ENCODE peak calls at places on chromosomes 1 and 21, in four cellular contexts. W is IMR-90, G is endothelial cell of umbilical vein, J is body of pancreas. H is an unnamed sample.

GRCh38 chr1:9235123-9235513 is 544 bp downstream of the H6PD start:
- DNase-seq in G (peak), J (no peak), W (peak), H (no peak)

GRCh38 chr1:109112652-109113285 is 1.1 kb upstream of the ELAPOR1 start:
- DNase-seq in W (peak), J (peak), G (peak), H (peak)

GRCh38 chr1:21937372-21938121 is 437 bp upstream of the HSPG2 start:
- DNase-seq in W (peak), G (peak), J (peak), H (peak)

GRCh38 chr1:61056674-61057439 is 25.5 kb upstream of the NFIA start:
- DNase-seq in W (peak), J (peak), G (peak), H (peak)

GRCh38 chr21:42572906-42573495 is 59.3 kb downstream of the SLC37A1 start:
- DNase-seq in G (no peak), J (no peak), W (no peak), H (no peak)

GRCh38 chr1:232943679-232944252 is 6.6 kb upstream of the NTPCR start:
- DNase-seq in W (no peak), J (no peak), G (no peak), H (no peak)

GRCh38 chr21:32710069-32710784 is 17.6 kb downstream of the SYNJ1 start:
- DNase-seq in G (no peak), W (no peak), J (no peak), H (no peak)

GRCh38 chr1:58925247-58925646 is 141.4 kb upstream of the JUN start:
- DNase-seq in W (no peak), G (no peak), J (no peak), H (no peak)

GRCh38 chr1:236035681-236036101 is 29.2 kb downstream of the NID1 start:
- DNase-seq in W (peak), G (no peak), J (no peak), H (peak)

GRCh38 chr21:41953831-41954653 is at the start of gene C2CD2:
- DNase-seq in J (peak), W (peak), G (peak), H (no peak)

GRCh38 chr1:64923294-64923718 is 43.0 kb downstream of the JAK1 start:
- DNase-seq in G (no peak), J (no peak), W (no peak), H (no peak)

GRCh38 chr21:44853601-44854390 is 19.7 kb downstream of the PTTG1IP start:
- DNase-seq in G (no peak), J (no peak), W (no peak), H (no peak)

GRCh38 chr1:177794316-177794991 is 175.4 kb downstream of the SEC16B start:
- DNase-seq in J (no peak), W (no peak), G (no peak), H (no peak)

GRCh38 chr1:65176071-65176470 is 28.1 kb downstream of the AK4 start:
- DNase-seq in G (no peak), W (no peak), J (no peak), H (no peak)

GRCh38 chr1:224057461-224058199 is 56.3 kb upstream of the FBXO28 start:
- DNase-seq in J (no peak), G (no peak), W (no peak), H (no peak)

GRCh38 chr1:90725961-90726715 is 9.0 kb upstream of the BARHL2 start:
- DNase-seq in G (no peak), W (peak), J (no peak), H (no peak)

GRCh38 chr1:158830904-158831507 is at the start of gene MNDA:
- DNase-seq in J (no peak), W (no peak), G (no peak), H (no peak)

GRCh38 chr1:204350857-204351573 is 8.7 kb downstream of the PLEKHA6 start:
- DNase-seq in W (peak), J (peak), G (peak), H (peak)

GRCh38 chr1:69737527-69738176 is 169.9 kb downstream of the LRRC7 start:
- DNase-seq in J (peak), G (peak), W (peak), H (peak)

GRCh38 chr1:150549496-150550221 is 451 bp downstream of the ADAMTSL4 start:
- DNase-seq in W (no peak), J (peak), G (no peak), H (peak)

GRCh38 chr1:22772054-22772453 is 61.4 kb downstream of the EPHB2 start:
- DNase-seq in W (no peak), J (no peak), G (no peak), H (no peak)

GRCh38 chr1:199283814-199284213 is 645.0 kb downstream of the PTPRC start:
- DNase-seq in G (no peak), W (no peak), J (no peak), H (no peak)

GRCh38 chr1:62724430-62724829 is 36.2 kb upstream of the DOCK7 start:
- DNase-seq in G (no peak), J (no peak), W (no peak), H (no peak)

GRCh38 chr1:240816472-240816871 is 204.5 kb upstream of the GREM2 start:
- DNase-seq in G (no peak), J (no peak), W (no peak), H (no peak)

GRCh38 chr1:185495017-185495416 is 178.0 kb upstream of the IVNS1ABP start:
- DNase-seq in W (no peak), G (peak), J (no peak), H (no peak)

GRCh38 chr1:100643430-100644196 is 75.9 kb upstream of the VCAM1 start:
- DNase-seq in J (peak), G (peak), W (peak), H (no peak)

GRCh38 chr21:30044447-30045064 is 104.8 kb upstream of the GRIK1 start:
- DNase-seq in J (peak), W (peak), G (peak), H (peak)

GRCh38 chr1:103788377-103788776 is 38.7 kb downstream of the AMY1C start:
- DNase-seq in W (no peak), J (no peak), G (no peak), H (no peak)

GRCh38 chr1:212367474-212368072 is 47.1 kb downstream of the PACC1 start:
- DNase-seq in G (no peak), W (no peak), J (no peak), H (no peak)

GRCh38 chr1:97499667-97500066 is 421.2 kb downstream of the DPYD start:
- DNase-seq in W (no peak), J (no peak), G (no peak), H (no peak)

GRCh38 chr1:164641353-164641730 is 82.4 kb downstream of the PBX1 start:
- DNase-seq in G (no peak), J (no peak), W (peak), H (no peak)

GRCh38 chr1:247322849-247323586 is 8.6 kb downstream of the ZNF496 start:
- DNase-seq in W (no peak), J (no peak), G (no peak), H (no peak)

GRCh38 chr1:233790662-233791371 is 113.7 kb upstream of the SLC35F3 start:
- DNase-seq in G (peak), W (peak), J (peak), H (peak)

GRCh38 chr1:101520302-101520701 is 283.5 kb downstream of the S1PR1 start:
- DNase-seq in J (peak), G (peak), W (peak), H (peak)

DNA sequence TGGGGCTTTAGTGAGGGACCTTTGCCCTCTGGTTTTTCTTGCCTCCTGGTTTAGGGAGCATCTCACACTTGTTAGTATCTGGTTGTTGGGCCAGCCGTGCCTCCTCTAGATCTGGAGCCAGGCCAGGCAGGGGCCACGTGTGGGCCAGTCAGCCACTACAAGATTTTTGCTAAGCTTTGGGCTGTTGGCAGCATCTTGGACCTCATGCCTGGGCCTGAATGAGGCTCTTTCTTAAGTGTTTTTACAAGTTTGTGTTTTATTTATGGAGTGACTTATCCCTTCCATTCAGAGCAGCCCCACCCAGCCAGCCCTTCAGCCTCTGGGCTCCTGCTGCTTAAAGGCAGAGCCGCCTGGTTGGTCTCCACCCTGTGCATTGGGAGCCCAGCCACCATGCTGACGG is 1.6 kb upstream of the SH3BGRL3 start:
- DNase-seq in J (no peak), G (no peak), W (peak), H (no peak)
- TF ChIP-seq POLR2A in J (no peak), G (no peak), W (no peak), H (no peak)

GRCh38 chr1:40477680-40478057 is 579 bp downstream of the ZFP69 start:
- DNase-seq in G (peak), W (peak), J (peak), H (peak)

GRCh38 chr1:40475268-40475667 is 1.8 kb upstream of the ZFP69 start:
- DNase-seq in W (no peak), J (no peak), G (no peak), H (no peak)

GRCh38 chr1:40479156-40479555 is 2.1 kb downstream of the ZFP69 start:
- DNase-seq in G (no peak), J (no peak), W (no peak), H (no peak)

GRCh38 chr1:40478276-40478675 is 1.2 kb downstream of the ZFP69 start:
- DNase-seq in W (no peak), G (no peak), J (no peak), H (no peak)

DNA sequence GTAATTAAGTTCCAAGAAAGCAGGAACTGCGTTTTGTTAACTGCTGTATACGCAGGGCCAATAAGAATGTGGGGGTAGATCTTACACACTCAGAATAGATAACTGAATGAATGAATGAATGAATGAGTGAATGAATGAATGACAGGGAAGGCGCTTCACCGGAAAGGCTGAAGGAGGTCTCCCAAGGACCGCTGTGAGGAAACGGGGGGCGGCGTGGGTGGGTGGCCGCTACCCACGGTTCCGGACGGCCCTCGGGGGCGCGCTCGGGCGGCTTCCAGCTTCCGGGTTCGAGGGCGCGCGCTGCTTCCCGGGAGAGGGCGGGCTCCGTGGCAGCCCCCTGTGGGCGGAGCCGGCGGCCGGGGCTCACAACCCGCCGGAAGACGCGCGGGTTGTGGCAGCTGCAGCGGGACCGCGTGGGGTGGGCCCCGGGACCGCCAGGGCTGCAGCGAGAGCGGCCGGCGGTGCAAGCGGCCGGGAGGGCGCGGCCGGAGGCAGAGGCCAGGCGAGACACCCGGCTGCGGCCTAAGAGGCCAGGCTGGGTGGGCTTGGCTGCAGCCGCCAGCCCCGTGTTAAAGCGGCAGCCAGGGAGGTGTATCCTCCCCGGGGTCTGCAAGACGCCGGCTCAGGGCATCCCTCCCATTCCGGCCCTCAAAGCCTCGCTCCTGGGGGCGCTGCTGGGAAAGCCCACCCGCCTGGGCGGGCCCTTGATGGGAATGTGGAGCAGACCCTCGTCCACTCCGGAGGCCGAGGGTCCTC is at the start of gene ZFP69:
- DNase-seq in W (peak), J (peak), G (peak), H (peak)
- H3K27ac ChIP-seq in W (peak), J (no peak), G (peak), H (peak)

GRCh38 chr21:37365657-37366487 is 701 bp upstream of the DYRK1A start:
- DNase-seq in J (peak), G (peak), W (peak), H (peak)
- TF ChIP-seq POLR2A in J (peak), G (peak), W (peak), H (peak)

GRCh38 chr21:20265704-20266368 is 732.4 kb upstream of the NCAM2 start:
- DNase-seq in W (no peak), J (no peak), G (no peak), H (no peak)
- H3K27ac ChIP-seq in W (no peak), J (no peak), G (no peak), H (no peak)

DNA sequence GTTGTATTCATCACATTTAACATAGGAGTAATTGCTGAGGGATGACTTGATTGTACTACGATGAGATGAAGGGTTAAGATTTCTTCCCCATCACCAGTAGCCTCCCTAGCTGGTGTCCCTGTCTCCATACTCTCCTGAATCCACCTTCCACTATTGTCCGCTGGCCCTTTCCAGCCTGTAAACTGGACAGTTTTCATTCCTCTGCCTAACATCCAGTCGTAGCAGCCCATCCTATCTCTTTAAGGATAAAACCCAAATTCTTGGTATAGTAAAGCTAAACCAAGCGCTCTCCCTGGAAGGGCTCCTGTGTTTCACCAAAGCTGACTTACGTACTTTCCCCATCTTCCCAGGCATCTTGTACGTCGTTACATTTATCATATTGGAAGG is 670 bp downstream of the COX20 start:
- DNase-seq in G (peak), W (peak), J (no peak), H (peak)
- TF ChIP-seq POLR2A in G (no peak), W (no peak), J (no peak), H (no peak)

GRCh38 chr1:10640079-10640578 is 156.3 kb downstream of the CASZ1 start:
- DNase-seq in G (no peak), W (no peak), J (peak), H (no peak)
- H3K27ac ChIP-seq in G (no peak), W (no peak), J (no peak), H (no peak)

DNA sequence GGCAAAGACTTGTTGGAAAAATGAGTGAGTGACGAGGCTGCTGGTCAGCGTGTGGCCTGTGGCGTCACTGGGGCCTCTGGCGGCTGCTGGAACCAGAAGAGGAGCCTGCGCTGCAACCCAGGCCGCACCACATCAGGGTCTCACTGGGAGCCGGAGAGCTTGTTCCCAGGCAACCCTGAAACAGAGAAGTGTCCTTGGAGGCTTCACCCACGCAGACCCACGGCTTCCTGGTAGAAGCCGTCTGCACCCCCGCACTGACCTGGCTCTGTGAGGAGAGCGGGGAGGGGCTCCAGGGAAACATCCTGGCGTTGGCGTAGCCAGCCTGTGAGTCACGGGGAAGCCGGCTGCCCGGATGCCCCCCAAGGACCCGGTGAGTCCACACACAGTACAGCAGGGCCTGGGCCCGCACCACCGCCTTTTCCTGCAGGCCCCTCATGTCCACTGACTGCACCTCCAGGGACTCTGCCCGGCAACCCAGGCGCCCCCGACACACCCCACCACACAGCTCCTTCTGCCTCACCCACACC is 57.4 kb downstream of the COL6A1 start:
- DNase-seq in W (peak), J (peak), G (peak), H (peak)
- TF ChIP-seq POLR2A in W (no peak), J (no peak), G (no peak), H (no peak)

GRCh38 chr1:156083800-156084790 is 1.8 kb upstream of the MEX3A start:
- DNase-seq in J (no peak), G (no peak), W (no peak), H (no peak)

GRCh38 chr1:156080598-156081173 is 1.6 kb downstream of the MEX3A start:
- DNase-seq in W (no peak), J (no peak), G (no peak), H (no peak)

GRCh38 chr1:156079762-156080597 is 2.3 kb downstream of the MEX3A start:
- DNase-seq in J (no peak), G (no peak), W (no peak), H (no peak)

GRCh38 chr1:156081174-156082110 is 823 bp downstream of the MEX3A start:
- DNase-seq in W (peak), G (peak), J (no peak), H (no peak)

DNA sequence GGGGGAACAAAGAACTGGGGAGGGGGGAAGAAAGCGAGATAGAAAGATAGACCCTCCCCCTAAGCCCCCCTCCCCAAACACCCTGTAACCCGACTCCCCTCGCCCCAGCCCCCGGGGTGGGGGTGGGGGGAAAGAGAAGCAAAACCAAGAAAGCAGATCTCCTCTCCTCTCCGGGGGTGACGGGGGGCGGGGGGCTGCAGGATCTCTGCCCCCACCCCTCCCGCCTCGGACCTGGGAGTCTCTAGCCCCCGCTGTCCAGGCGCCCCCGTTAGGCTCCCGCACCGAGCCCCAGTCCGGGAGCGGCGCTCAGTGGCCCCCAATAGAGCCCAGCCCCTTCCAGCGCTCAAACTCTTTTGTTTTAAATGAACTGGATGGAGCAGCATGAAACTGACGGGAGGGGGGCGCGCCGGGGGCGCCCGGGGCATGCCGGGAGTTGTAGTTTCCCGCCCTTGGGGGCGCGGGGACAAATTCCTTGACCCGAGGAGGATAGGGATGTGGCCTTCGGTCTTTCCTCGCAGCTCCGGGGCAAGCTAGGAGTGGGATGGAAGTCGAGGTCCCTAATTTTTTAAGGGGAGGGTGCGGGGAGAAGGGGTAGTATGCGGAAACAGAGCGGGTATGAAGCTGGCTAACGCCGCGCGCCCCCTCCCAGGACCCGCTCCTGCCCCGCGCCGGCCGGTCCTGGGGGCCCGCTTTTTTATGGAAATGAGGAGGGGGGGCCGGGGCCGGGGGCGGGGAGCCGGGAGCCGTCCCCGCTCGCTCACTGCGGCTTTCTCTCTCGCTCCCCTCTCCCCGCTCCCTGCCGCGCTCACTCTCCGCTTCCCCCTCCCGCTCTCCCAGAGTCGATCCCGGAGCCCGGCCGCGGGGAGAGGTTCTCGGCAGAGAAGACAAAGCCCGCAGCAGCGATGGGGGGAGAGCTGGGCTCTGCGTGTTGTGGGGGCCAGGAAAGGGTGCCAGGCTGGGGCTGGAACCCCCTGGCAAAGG is at the start of gene MEX3A:
- DNase-seq in G (peak), J (peak), W (peak), H (peak)
- H3K27ac ChIP-seq in G (peak), J (no peak), W (peak), H (peak)

GRCh38 chr1:167220537-167221125 is at the start of gene POU2F1:
- DNase-seq in G (peak), W (peak), J (peak), H (peak)

GRCh38 chr1:167219646-167220536 is 795 bp upstream of the POU2F1 start:
- DNase-seq in J (peak), G (peak), W (peak), H (peak)

GRCh38 chr1:167223144-167224103 is 2.7 kb downstream of the POU2F1 start:
- DNase-seq in J (no peak), W (peak), G (no peak), H (no peak)

GRCh38 chr1:167221126-167221803 is 579 bp downstream of the POU2F1 start:
- DNase-seq in G (peak), W (no peak), J (no peak), H (peak)

GRCh38 chr1:167221804-167222610 is 1.3 kb downstream of the POU2F1 start:
- DNase-seq in W (peak), J (peak), G (peak), H (peak)
- TF ChIP-seq POLR2A in W (no peak), J (peak), G (no peak), H (peak)

H was measured in testis.